ENCODE peak calls at places on chromosomes 2 and 18, in four cellular contexts. Z is neural crest cell, N is GM06990, Q is RWPE1. V is an unnamed sample.

GRCh38 chr2:163191372-163191771 is 352.8 kb upstream of the KCNH7 start:
- DNase-seq in Z (peak; percentile 18), N (no peak), Q (peak; percentile 28), V (no peak)

GRCh38 chr2:232421189-232421785 is 14.6 kb downstream of the ALPG start:
- DNase-seq in Z (no peak), N (no peak), Q (no peak), V (no peak)

GRCh38 chr2:47867205-47867604 is 39.1 kb downstream of the FBXO11 start:
- DNase-seq in Z (no peak), N (no peak), Q (peak; percentile 59), V (no peak)

GRCh38 chr2:194319222-194319992 is 1337.6 kb upstream of the SLC39A10 start:
- DNase-seq in Z (no peak), N (no peak), Q (no peak), V (no peak)

GRCh38 chr2:62731275-62731674 is 25.8 kb downstream of the EHBP1 start:
- DNase-seq in Z (no peak), N (no peak), Q (no peak), V (no peak)

GRCh38 chr2:134276381-134277172 is 22.7 kb downstream of the MGAT5 start:
- DNase-seq in Z (no peak), N (no peak), Q (no peak), V (no peak)

GRCh38 chr18:64966667-64967066 is 784.1 kb upstream of the CDH7 start:
- DNase-seq in Z (no peak), N (no peak), Q (no peak), V (no peak)

GRCh38 chr2:9971105-9971818 is 19.8 kb downstream of the GRHL1 start:
- DNase-seq in Z (no peak), N (no peak), Q (peak; percentile 63), V (no peak)

GRCh38 chr18:33802955-33803354 is 224.9 kb downstream of the ASXL3 start:
- DNase-seq in Z (no peak), N (no peak), Q (no peak), V (no peak)

GRCh38 chr2:79994161-79994560 is 310.4 kb downstream of the LRRTM1 start:
- DNase-seq in Z (no peak), N (no peak), Q (no peak), V (no peak)
- TF ChIP-seq CTCF in Z (no peak), N (no peak), Q (no peak), V (no peak)

DNA sequence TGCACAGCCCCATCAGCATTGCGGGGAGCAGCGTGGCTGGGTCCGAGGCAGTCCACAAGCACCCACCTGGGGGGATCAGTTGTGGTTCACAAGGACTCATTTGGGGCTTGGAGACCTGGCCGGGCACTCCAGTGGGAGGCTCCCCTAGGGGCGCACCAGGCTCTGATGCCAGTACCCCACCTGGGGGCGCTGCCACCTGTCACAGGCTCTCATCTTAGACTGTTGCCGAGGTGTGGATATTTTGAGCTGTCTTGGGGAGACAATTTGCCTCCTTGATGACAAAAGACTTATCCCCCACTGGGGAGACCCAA is 3.0 kb downstream of the ADRA2B start:
- DNase-seq in Z (no peak), N (no peak), Q (no peak), V (no peak)
- TF ChIP-seq CTCF in Z (no peak), N (peak; percentile 44), Q (no peak), V (no peak)

GRCh38 chr2:16321872-16322271 is 343.8 kb downstream of the CYRIA start:
- DNase-seq in Z (no peak), N (no peak), Q (no peak), V (no peak)
- TF ChIP-seq CTCF in Z (no peak), N (no peak), Q (no peak), V (no peak)

GRCh38 chr2:61221819-61222218 is 59.8 kb downstream of the C2orf74 start:
- DNase-seq in Z (no peak), N (no peak), Q (no peak), V (no peak)
- TF ChIP-seq CTCF in Z (no peak), N (no peak), Q (no peak), V (no peak)

DNA sequence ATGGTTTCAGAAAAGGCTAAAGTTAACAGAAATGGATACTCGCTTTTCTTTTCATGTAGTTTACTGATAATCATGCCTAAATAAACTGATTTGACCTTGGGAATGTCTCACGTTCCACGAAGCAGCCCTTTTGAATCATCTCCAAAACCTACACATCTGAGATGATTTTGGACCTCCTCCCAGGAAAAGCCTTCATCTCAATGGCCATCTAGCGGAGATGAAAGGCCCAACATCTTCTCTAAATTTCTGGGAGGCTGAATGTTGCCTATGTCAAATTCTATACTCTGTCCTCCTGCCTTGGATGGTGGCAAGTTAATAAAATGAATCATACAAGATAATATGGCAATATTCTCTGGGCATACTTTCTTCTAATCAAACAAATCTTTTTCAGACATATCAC is 448.5 kb downstream of the ZEB2 start:
- DNase-seq in Z (no peak), N (no peak), Q (no peak), V (no peak)
- TF ChIP-seq CTCF in Z (no peak), N (no peak), Q (no peak), V (no peak)

GRCh38 chr2:135815269-135815668 is 21.7 kb downstream of the LCT start:
- DNase-seq in Z (no peak), N (no peak), Q (no peak), V (no peak)
- TF ChIP-seq CTCF in Z (no peak), N (no peak), Q (no peak), V (no peak)

DNA sequence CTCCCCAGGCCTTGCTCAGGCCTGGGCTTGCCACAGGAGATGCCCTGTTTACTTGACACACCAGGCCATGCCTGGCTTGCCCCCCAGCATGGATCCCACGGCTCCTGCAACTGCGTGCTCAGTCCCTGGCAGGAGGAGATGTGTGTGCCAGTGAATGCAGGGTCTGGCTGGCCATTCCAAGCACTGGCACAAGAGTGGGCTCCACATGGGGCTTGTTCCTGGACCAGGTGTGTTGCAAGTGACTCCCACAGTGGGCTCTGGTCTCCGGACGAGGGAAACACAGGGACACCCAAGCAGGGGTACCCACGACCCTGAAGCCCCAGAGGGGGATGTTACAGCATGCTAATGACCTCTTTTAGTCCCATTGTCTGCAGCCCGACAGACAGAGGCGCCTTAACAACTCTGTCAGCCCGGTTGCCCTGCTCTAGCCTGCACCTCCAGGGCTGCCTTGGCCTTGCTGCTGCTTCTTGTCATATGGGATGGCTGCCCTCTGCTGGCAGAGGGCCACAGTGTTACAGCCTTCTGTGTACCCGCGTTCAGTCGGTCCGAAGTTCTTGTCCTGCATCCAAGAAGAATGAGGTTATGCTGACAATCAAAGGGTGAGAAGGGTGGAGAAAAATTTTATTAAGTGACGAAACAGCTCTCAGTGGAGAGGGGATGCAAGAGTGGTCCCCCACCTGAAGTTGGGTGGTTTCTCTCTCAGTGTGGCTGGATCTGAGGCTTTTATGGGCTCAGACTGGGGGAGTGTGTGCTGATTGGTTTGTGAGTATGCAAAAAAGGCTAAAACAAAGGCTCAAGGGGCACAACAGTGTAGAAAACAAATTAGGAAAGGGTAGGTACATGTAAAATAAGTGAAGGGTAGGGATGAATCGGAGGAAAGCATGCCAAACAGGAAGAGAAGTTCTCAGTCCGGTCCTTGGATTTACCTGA is 180.4 kb downstream of the MBD5 start:
- DNase-seq in Z (peak; percentile 34), N (peak; percentile 16), Q (peak; percentile 9), V (no peak)
- TF ChIP-seq CTCF in Z (peak; percentile 68), N (peak; percentile 26), Q (no peak), V (no peak)

V was measured in mesothelial cell of epicardium.